ENCODE peak calls at places on chromosomes 1 and 21, in ten cellular contexts. One of them, this sample, is unnamed.
A peak's percentile ranks its signal among the peaks of the same experiment; 100 is the strongest.

GRCh38 chr1:25442178-25442577 is 11.5 kb downstream of the MACO1 start:
- DNase-seq in T1000: no peak
- DNase-seq in CD4-positive, CD25-positive, alpha-beta regulatory T cell: no peak
- DNase-seq in mesendoderm: peak; percentile 38
- DNase-seq in HTR-8/SVneo: peak; percentile 13
- DNase-seq in IMR-90: peak; percentile 58
- DNase-seq in transverse colon: no peak
- DNase-seq in H54: no peak
- DNase-seq in psoas muscle: no peak
- DNase-seq in stimulated activated CD8-positive, alpha-beta memory T cell treated with anti-CD3 and anti-CD28 coated beads, Interleukin-7, amount 100 ng/mL, for 1 hour: no peak
- DNase-seq in this sample: no peak

GRCh38 chr1:247332215-247332900 is 691 bp upstream of the ZNF496 start:
- DNase-seq in T1000: no peak
- DNase-seq in transverse colon: peak; percentile 61
- DNase-seq in H54: no peak
- DNase-seq in IMR-90: peak; percentile 42
- DNase-seq in HTR-8/SVneo: peak; percentile 44
- DNase-seq in psoas muscle: peak; percentile 68
- DNase-seq in stimulated activated CD8-positive, alpha-beta memory T cell treated with anti-CD3 and anti-CD28 coated beads, Interleukin-7, amount 100 ng/mL, for 1 hour: no peak
- DNase-seq in CD4-positive, CD25-positive, alpha-beta regulatory T cell: peak; percentile 45
- DNase-seq in mesendoderm: peak; percentile 71
- DNase-seq in this sample: peak; percentile 51

GRCh38 chr1:55868026-55868425 is 652.9 kb upstream of the USP24 start:
- DNase-seq in transverse colon: no peak
- DNase-seq in T1000: no peak
- DNase-seq in H54: no peak
- DNase-seq in psoas muscle: no peak
- DNase-seq in IMR-90: peak; percentile 50
- DNase-seq in mesendoderm: no peak
- DNase-seq in HTR-8/SVneo: no peak
- DNase-seq in stimulated activated CD8-positive, alpha-beta memory T cell treated with anti-CD3 and anti-CD28 coated beads, Interleukin-7, amount 100 ng/mL, for 1 hour: no peak
- DNase-seq in CD4-positive, CD25-positive, alpha-beta regulatory T cell: no peak
- DNase-seq in this sample: no peak

GRCh38 chr21:23960769-23961168 is 1646.5 kb downstream of the MRPL39 start:
- DNase-seq in T1000: no peak
- DNase-seq in stimulated activated CD8-positive, alpha-beta memory T cell treated with anti-CD3 and anti-CD28 coated beads, Interleukin-7, amount 100 ng/mL, for 1 hour: no peak
- DNase-seq in H54: no peak
- DNase-seq in HTR-8/SVneo: no peak
- DNase-seq in psoas muscle: no peak
- DNase-seq in transverse colon: no peak
- DNase-seq in IMR-90: no peak
- DNase-seq in mesendoderm: no peak
- DNase-seq in CD4-positive, CD25-positive, alpha-beta regulatory T cell: no peak
- DNase-seq in this sample: no peak

GRCh38 chr1:231883382-231883781 is 256.8 kb downstream of the DISC1 start:
- DNase-seq in HTR-8/SVneo: no peak
- DNase-seq in psoas muscle: no peak
- DNase-seq in mesendoderm: peak; percentile 69
- DNase-seq in H54: no peak
- DNase-seq in transverse colon: no peak
- DNase-seq in stimulated activated CD8-positive, alpha-beta memory T cell treated with anti-CD3 and anti-CD28 coated beads, Interleukin-7, amount 100 ng/mL, for 1 hour: no peak
- DNase-seq in IMR-90: no peak
- DNase-seq in T1000: no peak
- DNase-seq in CD4-positive, CD25-positive, alpha-beta regulatory T cell: no peak
- DNase-seq in this sample: no peak

GRCh38 chr1:94039514-94039870 is 81.5 kb downstream of the ABCA4 start:
- DNase-seq in CD4-positive, CD25-positive, alpha-beta regulatory T cell: no peak
- DNase-seq in mesendoderm: peak; percentile 86
- DNase-seq in HTR-8/SVneo: no peak
- DNase-seq in IMR-90: peak; percentile 62
- DNase-seq in psoas muscle: peak; percentile 70
- DNase-seq in transverse colon: peak; percentile 67
- DNase-seq in stimulated activated CD8-positive, alpha-beta memory T cell treated with anti-CD3 and anti-CD28 coated beads, Interleukin-7, amount 100 ng/mL, for 1 hour: peak; percentile 31
- DNase-seq in T1000: no peak
- DNase-seq in H54: no peak
- DNase-seq in this sample: peak; percentile 65

GRCh38 chr21:37074195-37074510 is 1.1 kb downstream of the TTC3 start:
- DNase-seq in mesendoderm: no peak
- DNase-seq in H54: no peak
- DNase-seq in HTR-8/SVneo: no peak
- DNase-seq in stimulated activated CD8-positive, alpha-beta memory T cell treated with anti-CD3 and anti-CD28 coated beads, Interleukin-7, amount 100 ng/mL, for 1 hour: no peak
- DNase-seq in transverse colon: no peak
- DNase-seq in CD4-positive, CD25-positive, alpha-beta regulatory T cell: no peak
- DNase-seq in T1000: no peak
- DNase-seq in IMR-90: no peak
- DNase-seq in psoas muscle: no peak
- DNase-seq in this sample: peak; percentile 19

GRCh38 chr1:237041795-237042466 is at the start of gene RYR2:
- DNase-seq in psoas muscle: no peak
- DNase-seq in transverse colon: no peak
- DNase-seq in IMR-90: no peak
- DNase-seq in mesendoderm: peak; percentile 87
- DNase-seq in H54: no peak
- DNase-seq in T1000: no peak
- DNase-seq in stimulated activated CD8-positive, alpha-beta memory T cell treated with anti-CD3 and anti-CD28 coated beads, Interleukin-7, amount 100 ng/mL, for 1 hour: no peak
- DNase-seq in HTR-8/SVneo: no peak
- DNase-seq in CD4-positive, CD25-positive, alpha-beta regulatory T cell: no peak
- DNase-seq in this sample: no peak

GRCh38 chr1:28509705-28510349 is 4.0 kb downstream of the RCC1 start:
- DNase-seq in IMR-90: no peak
- DNase-seq in mesendoderm: peak; percentile 69
- DNase-seq in T1000: no peak
- DNase-seq in psoas muscle: no peak
- DNase-seq in transverse colon: no peak
- DNase-seq in CD4-positive, CD25-positive, alpha-beta regulatory T cell: no peak
- DNase-seq in stimulated activated CD8-positive, alpha-beta memory T cell treated with anti-CD3 and anti-CD28 coated beads, Interleukin-7, amount 100 ng/mL, for 1 hour: no peak
- DNase-seq in H54: no peak
- DNase-seq in HTR-8/SVneo: no peak
- DNase-seq in this sample: no peak

GRCh38 chr1:29259802-29260441 is 23.6 kb downstream of the PTPRU start:
- DNase-seq in mesendoderm: peak; percentile 82
- DNase-seq in HTR-8/SVneo: no peak
- DNase-seq in IMR-90: no peak
- DNase-seq in transverse colon: peak; percentile 59
- DNase-seq in CD4-positive, CD25-positive, alpha-beta regulatory T cell: no peak
- DNase-seq in psoas muscle: peak; percentile 67
- DNase-seq in H54: no peak
- DNase-seq in T1000: no peak
- DNase-seq in stimulated activated CD8-positive, alpha-beta memory T cell treated with anti-CD3 and anti-CD28 coated beads, Interleukin-7, amount 100 ng/mL, for 1 hour: no peak
- DNase-seq in this sample: peak; percentile 10

GRCh38 chr1:225825078-225825477 is 15.2 kb downstream of the EPHX1 start:
- DNase-seq in CD4-positive, CD25-positive, alpha-beta regulatory T cell: no peak
- DNase-seq in H54: no peak
- DNase-seq in stimulated activated CD8-positive, alpha-beta memory T cell treated with anti-CD3 and anti-CD28 coated beads, Interleukin-7, amount 100 ng/mL, for 1 hour: no peak
- DNase-seq in T1000: no peak
- DNase-seq in HTR-8/SVneo: no peak
- DNase-seq in transverse colon: no peak
- DNase-seq in psoas muscle: no peak
- DNase-seq in IMR-90: no peak
- DNase-seq in mesendoderm: no peak
- DNase-seq in this sample: no peak

GRCh38 chr1:32806910-32807523 is 10.1 kb downstream of the YARS1 start:
- DNase-seq in transverse colon: no peak
- DNase-seq in HTR-8/SVneo: no peak
- DNase-seq in stimulated activated CD8-positive, alpha-beta memory T cell treated with anti-CD3 and anti-CD28 coated beads, Interleukin-7, amount 100 ng/mL, for 1 hour: no peak
- DNase-seq in H54: no peak
- DNase-seq in T1000: no peak
- DNase-seq in IMR-90: no peak
- DNase-seq in CD4-positive, CD25-positive, alpha-beta regulatory T cell: no peak
- DNase-seq in mesendoderm: no peak
- DNase-seq in psoas muscle: no peak
- DNase-seq in this sample: no peak

GRCh38 chr21:37821791-37822450 is 94.3 kb downstream of the KCNJ6 start:
- DNase-seq in T1000: no peak
- DNase-seq in psoas muscle: no peak
- DNase-seq in mesendoderm: no peak
- DNase-seq in IMR-90: peak; percentile 45
- DNase-seq in transverse colon: no peak
- DNase-seq in H54: no peak
- DNase-seq in stimulated activated CD8-positive, alpha-beta memory T cell treated with anti-CD3 and anti-CD28 coated beads, Interleukin-7, amount 100 ng/mL, for 1 hour: no peak
- DNase-seq in HTR-8/SVneo: no peak
- DNase-seq in CD4-positive, CD25-positive, alpha-beta regulatory T cell: no peak
- DNase-seq in this sample: no peak

GRCh38 chr21:26389971-26390641 is 183.0 kb downstream of the CYYR1 start:
- DNase-seq in stimulated activated CD8-positive, alpha-beta memory T cell treated with anti-CD3 and anti-CD28 coated beads, Interleukin-7, amount 100 ng/mL, for 1 hour: no peak
- DNase-seq in T1000: peak; percentile 77
- DNase-seq in H54: no peak
- DNase-seq in CD4-positive, CD25-positive, alpha-beta regulatory T cell: no peak
- DNase-seq in transverse colon: no peak
- DNase-seq in HTR-8/SVneo: peak; percentile 23
- DNase-seq in psoas muscle: no peak
- DNase-seq in IMR-90: peak; percentile 21
- DNase-seq in mesendoderm: peak; percentile 21
- DNase-seq in this sample: no peak

GRCh38 chr1:121443131-121443530 is 258.4 kb downstream of the SRGAP2C start:
- DNase-seq in mesendoderm: no peak
- DNase-seq in HTR-8/SVneo: peak; percentile 36
- DNase-seq in IMR-90: peak; percentile 7
- DNase-seq in H54: no peak
- DNase-seq in T1000: no peak
- DNase-seq in transverse colon: no peak
- DNase-seq in psoas muscle: no peak
- DNase-seq in CD4-positive, CD25-positive, alpha-beta regulatory T cell: no peak
- DNase-seq in stimulated activated CD8-positive, alpha-beta memory T cell treated with anti-CD3 and anti-CD28 coated beads, Interleukin-7, amount 100 ng/mL, for 1 hour: no peak
- DNase-seq in this sample: no peak

GRCh38 chr1:66132324-66132723 is 339.6 kb downstream of the PDE4B start:
- DNase-seq in stimulated activated CD8-positive, alpha-beta memory T cell treated with anti-CD3 and anti-CD28 coated beads, Interleukin-7, amount 100 ng/mL, for 1 hour: no peak
- DNase-seq in IMR-90: peak; percentile 10
- DNase-seq in CD4-positive, CD25-positive, alpha-beta regulatory T cell: no peak
- DNase-seq in H54: no peak
- DNase-seq in psoas muscle: no peak
- DNase-seq in transverse colon: no peak
- DNase-seq in HTR-8/SVneo: no peak
- DNase-seq in mesendoderm: no peak
- DNase-seq in T1000: no peak
- DNase-seq in this sample: no peak

GRCh38 chr1:198669023-198669698 is 30.3 kb downstream of the PTPRC start:
- DNase-seq in CD4-positive, CD25-positive, alpha-beta regulatory T cell: peak; percentile 70
- DNase-seq in psoas muscle: no peak
- DNase-seq in T1000: peak; percentile 68
- DNase-seq in mesendoderm: peak; percentile 31
- DNase-seq in stimulated activated CD8-positive, alpha-beta memory T cell treated with anti-CD3 and anti-CD28 coated beads, Interleukin-7, amount 100 ng/mL, for 1 hour: no peak
- DNase-seq in IMR-90: peak; percentile 95
- DNase-seq in transverse colon: no peak
- DNase-seq in HTR-8/SVneo: peak; percentile 69
- DNase-seq in H54: peak; percentile 22
- DNase-seq in this sample: peak; percentile 80

GRCh38 chr1:34188418-34188817 is 11.7 kb downstream of the C1orf94 start:
- DNase-seq in stimulated activated CD8-positive, alpha-beta memory T cell treated with anti-CD3 and anti-CD28 coated beads, Interleukin-7, amount 100 ng/mL, for 1 hour: no peak
- DNase-seq in H54: peak; percentile 24
- DNase-seq in IMR-90: no peak
- DNase-seq in mesendoderm: peak; percentile 77
- DNase-seq in T1000: no peak
- DNase-seq in CD4-positive, CD25-positive, alpha-beta regulatory T cell: no peak
- DNase-seq in HTR-8/SVneo: no peak
- DNase-seq in psoas muscle: no peak
- DNase-seq in transverse colon: no peak
- DNase-seq in this sample: no peak

This sample was measured in ACHN.